ENCODE peak calls at places on chromosomes 12 and 14, in nine cellular contexts. S is ovary, E is A549, J is sigmoid colon, O is HepG2, W is stomach, K is transverse colon, M is esophagus muscularis mucosa, Y is suprapubic skin. X is an unnamed sample.

GRCh38 chr12:64097346-64098105 is 124.6 kb downstream of the KICS2 start:
- DNase-seq in S (no peak), E (no peak), J (no peak), O (no peak), W (no peak), K (no peak), M (peak), Y (no peak), X (no peak)

GRCh38 chr12:111757361-111758119 is 9.2 kb upstream of the ALDH2 start:
- DNase-seq in S (no peak), E (no peak), J (peak), O (no peak), W (peak), K (peak), M (no peak), Y (no peak), X (no peak)

GRCh38 chr14:59428581-59429012 is 36.6 kb downstream of the GPR135 start:
- DNase-seq in S (no peak), E (no peak), J (no peak), O (no peak), W (no peak), K (no peak), M (no peak), Y (no peak), X (no peak)

GRCh38 chr14:89067293-89067972 is 243.0 kb downstream of the TTC8 start:
- DNase-seq in S (no peak), E (no peak), J (no peak), O (no peak), W (no peak), K (no peak), M (peak), Y (no peak), X (no peak)

GRCh38 chr14:68144051-68144681 is 324.6 kb downstream of the RAD51B start:
- DNase-seq in S (no peak), E (no peak), J (peak), O (peak), W (no peak), K (peak), M (peak), Y (peak), X (no peak)

GRCh38 chr14:96752594-96752993 is 44.6 kb upstream of the VRK1 start:
- DNase-seq in S (no peak), E (no peak), J (no peak), O (no peak), W (no peak), K (no peak), M (no peak), Y (no peak), X (no peak)

GRCh38 chr12:19185262-19185929 is 55.9 kb downstream of the PLEKHA5 start:
- DNase-seq in S (no peak), E (no peak), J (no peak), O (no peak), W (no peak), K (no peak), M (no peak), Y (no peak), X (no peak)

GRCh38 chr12:3832738-3833137 is 40.5 kb downstream of the PARP11 start:
- DNase-seq in S (no peak), E (no peak), J (no peak), O (peak), W (no peak), K (no peak), M (no peak), Y (no peak), X (no peak)

GRCh38 chr12:125132698-125133400 is 67.6 kb downstream of the AACS start:
- DNase-seq in S (no peak), E (no peak), J (no peak), O (no peak), W (no peak), K (no peak), M (no peak), Y (no peak), X (no peak)

GRCh38 chr12:31034372-31034771 is 39.3 kb upstream of the DDX11 start:
- DNase-seq in S (no peak), E (no peak), J (no peak), O (no peak), W (no peak), K (no peak), M (peak), Y (no peak), X (no peak)

GRCh38 chr14:74630881-74631690 is 19.0 kb upstream of the LTBP2 start:
- DNase-seq in S (no peak), E (no peak), J (no peak), O (no peak), W (no peak), K (no peak), M (no peak), Y (no peak), X (no peak)

GRCh38 chr14:55212611-55213010 is 21.2 kb upstream of the DLGAP5 start:
- DNase-seq in S (no peak), E (no peak), J (no peak), O (no peak), W (no peak), K (no peak), M (no peak), Y (no peak), X (no peak)

GRCh38 chr12:18595406-18595805 is 142.4 kb downstream of the PLCZ1 start:
- DNase-seq in S (no peak), E (no peak), J (no peak), O (no peak), W (no peak), K (no peak), M (no peak), Y (no peak), X (no peak)

GRCh38 chr12:128940090-128940888 is 87.0 kb downstream of the GLT1D1 start:
- DNase-seq in S (no peak), E (no peak), J (no peak), O (no peak), W (no peak), K (no peak), M (no peak), Y (no peak), X (no peak)

GRCh38 chr12:95678684-95679083 is 111.9 kb downstream of the NTN4 start:
- DNase-seq in S (no peak), E (no peak), J (no peak), O (no peak), W (no peak), K (no peak), M (no peak), Y (no peak), X (no peak)

GRCh38 chr12:32515137-32515860 is 115.9 kb downstream of the FGD4 start:
- DNase-seq in S (no peak), E (no peak), J (no peak), O (no peak), W (no peak), K (no peak), M (no peak), Y (no peak), X (no peak)

GRCh38 chr14:96037891-96038557 is 1.1 kb upstream of the C14orf132 start:
- DNase-seq in S (peak), E (peak), J (peak), O (no peak), W (peak), K (peak), M (no peak), Y (no peak), X (peak)

GRCh38 chr14:96090441-96091148 is 51.4 kb downstream of the C14orf132 start:
- DNase-seq in S (peak), E (no peak), J (peak), O (no peak), W (no peak), K (peak), M (no peak), Y (no peak), X (peak)

GRCh38 chr14:29649170-29649569 is 278.5 kb downstream of the PRKD1 start:
- DNase-seq in S (no peak), E (no peak), J (no peak), O (no peak), W (no peak), K (no peak), M (no peak), Y (no peak), X (no peak)

GRCh38 chr14:29643415-29644206 is 284.0 kb downstream of the PRKD1 start:
- DNase-seq in S (no peak), E (no peak), J (no peak), O (no peak), W (no peak), K (no peak), M (no peak), Y (no peak), X (no peak)

GRCh38 chr14:29650554-29651269 is 276.9 kb downstream of the PRKD1 start:
- DNase-seq in S (no peak), E (no peak), J (no peak), O (no peak), W (no peak), K (no peak), M (no peak), Y (no peak), X (no peak)

GRCh38 chr14:29648045-29648444 is 279.6 kb downstream of the PRKD1 start:
- DNase-seq in S (no peak), E (no peak), J (no peak), O (no peak), W (no peak), K (no peak), M (no peak), Y (no peak), X (no peak)

GRCh38 chr14:29645117-29645516 is 282.5 kb downstream of the PRKD1 start:
- DNase-seq in S (no peak), E (no peak), J (no peak), O (no peak), W (no peak), K (no peak), M (no peak), Y (no peak), X (no peak)
- TF ChIP-seq EP300 in S (no peak), E (no peak), J (no peak), O (no peak), W (no peak), K (no peak), M (no peak), Y (no peak), X (no peak)

GRCh38 chr14:104887623-104888488 is 22.8 kb downstream of the CEP170B start:
- DNase-seq in S (peak), E (no peak), J (peak), O (no peak), W (no peak), K (no peak), M (no peak), Y (no peak), X (peak)
- TF ChIP-seq EP300 in S (no peak), E (no peak), J (no peak), O (no peak), W (no peak), K (no peak), M (no peak), Y (no peak), X (no peak)

DNA sequence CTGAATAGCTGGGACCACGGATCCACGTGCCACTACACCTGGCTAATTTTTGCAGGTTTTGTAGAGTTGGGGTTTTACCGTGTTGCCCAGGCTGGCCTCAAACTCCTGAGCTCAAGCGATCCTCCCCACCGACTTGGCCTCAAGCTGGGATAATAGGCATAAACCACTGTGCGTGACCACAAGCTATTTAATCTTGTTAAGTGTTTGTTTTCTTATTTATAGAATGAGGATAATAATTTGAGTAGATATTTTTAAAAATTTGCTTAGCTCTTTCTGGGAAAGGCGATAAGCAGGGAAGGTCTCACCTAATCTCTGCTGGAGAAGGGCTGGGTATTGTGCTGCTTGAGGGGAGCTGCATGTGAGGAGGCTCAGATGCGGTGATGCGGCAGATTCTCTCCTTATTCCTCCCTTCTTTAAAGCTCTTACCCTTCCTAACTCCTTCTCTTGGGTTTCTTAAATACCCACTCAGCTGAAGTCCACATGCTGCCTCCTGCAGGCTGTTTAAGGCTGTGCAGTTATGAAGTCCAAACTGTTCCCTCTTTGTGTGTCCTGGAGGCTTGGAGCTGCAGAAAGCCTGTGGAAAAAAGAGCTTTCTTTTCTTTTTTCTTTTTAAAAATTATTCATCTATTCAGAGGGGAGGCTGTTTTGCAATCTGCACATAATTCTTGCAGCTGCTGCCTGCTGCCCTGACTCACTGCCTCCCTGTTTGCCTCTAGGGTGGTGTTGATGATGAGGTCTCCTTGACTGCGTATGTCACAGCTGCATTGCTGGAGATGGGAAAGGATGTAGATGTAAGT is 37.9 kb downstream of the A2ML1 start:
- DNase-seq in S (peak), E (no peak), J (no peak), O (peak), W (peak), K (peak), M (no peak), Y (no peak), X (peak)
- TF ChIP-seq EP300 in S (no peak), E (no peak), J (no peak), O (no peak), W (no peak), K (no peak), M (no peak), Y (no peak), X (no peak)

GRCh38 chr12:25615119-25615518 is 62.0 kb upstream of the LMNTD1 start:
- DNase-seq in S (no peak), E (no peak), J (no peak), O (no peak), W (no peak), K (no peak), M (no peak), Y (no peak), X (no peak)
- TF ChIP-seq EP300 in S (no peak), E (no peak), J (no peak), O (no peak), W (no peak), K (no peak), M (no peak), Y (no peak), X (no peak)

GRCh38 chr14:54172562-54172961 is 215.9 kb upstream of the BMP4 start:
- DNase-seq in S (no peak), E (no peak), J (no peak), O (no peak), W (no peak), K (no peak), M (no peak), Y (no peak), X (no peak)
- TF ChIP-seq EP300 in S (no peak), E (no peak), J (no peak), O (no peak), W (no peak), K (no peak), M (no peak), Y (no peak), X (no peak)

GRCh38 chr12:54956818-54957641 is 27.5 kb downstream of the TESPA1 start:
- DNase-seq in S (no peak), E (no peak), J (no peak), O (no peak), W (no peak), K (no peak), M (no peak), Y (no peak), X (no peak)
- TF ChIP-seq EP300 in S (no peak), E (no peak), J (no peak), O (no peak), W (no peak), K (no peak), M (no peak), Y (no peak), X (no peak)

DNA sequence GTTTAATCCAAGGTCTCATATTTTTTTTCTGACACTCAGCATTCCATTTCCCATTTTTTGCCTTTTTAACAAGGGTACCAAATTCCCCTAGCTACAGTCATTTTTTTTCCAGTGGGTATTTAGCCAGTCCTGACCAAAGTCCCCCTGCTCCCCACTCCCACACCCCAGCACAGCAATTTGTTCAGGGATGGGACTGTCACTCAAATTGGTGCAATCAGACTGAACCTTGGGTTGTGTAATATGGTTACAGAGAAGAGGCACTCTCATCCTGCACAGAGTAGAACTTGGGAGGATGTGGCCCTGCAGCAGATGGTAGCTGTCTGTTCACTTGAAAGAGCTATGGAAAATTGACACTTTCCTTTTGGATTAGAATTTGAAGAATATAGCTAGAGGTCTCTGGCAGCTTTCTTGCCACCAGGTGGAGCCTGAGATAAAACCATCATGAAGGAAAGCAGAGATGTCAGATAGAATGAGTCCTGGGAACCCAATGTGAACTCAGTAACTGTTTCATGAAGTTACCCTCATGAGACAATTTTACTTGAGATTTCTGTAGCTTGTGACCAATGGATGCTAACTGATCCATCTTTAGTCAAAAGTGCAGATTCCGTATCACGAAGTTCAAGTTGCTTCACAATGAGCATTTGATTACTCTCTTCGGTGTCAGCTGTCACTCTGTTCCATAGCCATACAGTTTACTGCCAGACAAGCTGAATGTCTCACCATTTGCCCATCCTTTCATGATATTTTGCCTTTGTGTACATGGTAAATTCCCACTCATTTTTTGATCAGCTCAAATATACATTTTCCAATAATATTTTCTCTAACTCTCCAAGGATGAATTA is 394.0 kb upstream of the SYT1 start:
- DNase-seq in S (no peak), E (peak), J (no peak), O (peak), W (no peak), K (peak), M (no peak), Y (no peak), X (peak)
- TF ChIP-seq EP300 in S (no peak), E (no peak), J (no peak), O (no peak), W (no peak), K (no peak), M (no peak), Y (no peak), X (no peak)

X was measured in tibial nerve.